ENCODE peak calls at places on chromosomes 2 and 18, in five cellular contexts. U, P, N, R and D are unnamed samples.

GRCh38 chr18:35073186-35074105 is 32.2 kb downstream of the MAPRE2 start:
- DNase-seq in U (no peak), R (peak; percentile 47), P (peak; percentile 68), N (peak; percentile 33), D (peak; percentile 75)

GRCh38 chr2:32484907-32485306 is 128.1 kb downstream of the BIRC6 start:
- DNase-seq in N (peak; percentile 93), U (no peak), R (peak; percentile 97), P (peak; percentile 91), D (peak; percentile 97)

GRCh38 chr18:23719634-23720201 is 30.5 kb downstream of the LAMA3 start:
- DNase-seq in P (peak; percentile 99), R (peak; percentile 98), U (no peak), N (peak; percentile 96), D (peak; percentile 98)

GRCh38 chr18:63253428-63254372 is 65.9 kb downstream of the BCL2 start:
- DNase-seq in U (no peak), P (peak; percentile 45), R (peak; percentile 59), N (peak; percentile 52), D (peak; percentile 71)

GRCh38 chr2:31049264-31049663 is 89.0 kb downstream of the GALNT14 start:
- DNase-seq in P (no peak), N (no peak), U (no peak), R (no peak), D (no peak)

GRCh38 chr2:161681043-161681442 is 56.8 kb downstream of the SLC4A10 start:
- DNase-seq in P (peak; percentile 33), N (peak; percentile 89), R (peak; percentile 38), U (no peak), D (no peak)

GRCh38 chr18:55221577-55221976 is 262.3 kb upstream of the CCDC68 start:
- DNase-seq in P (no peak), R (no peak), N (no peak), U (no peak), D (no peak)

GRCh38 chr2:57453929-57454328 is 592.7 kb upstream of the VRK2 start:
- DNase-seq in U (no peak), R (no peak), N (no peak), P (no peak), D (no peak)

GRCh38 chr2:105797298-105797819 is 52.6 kb downstream of the NCK2 start:
- DNase-seq in R (peak; percentile 67), P (peak; percentile 31), N (peak; percentile 75), U (no peak), D (peak; percentile 83)

GRCh38 chr18:55289048-55289447 is 298.9 kb downstream of the TCF4 start:
- DNase-seq in R (no peak), P (no peak), N (no peak), U (no peak), D (no peak)

GRCh38 chr18:33584845-33585775 is 7.1 kb downstream of the ASXL3 start:
- DNase-seq in P (no peak), U (no peak), N (peak; percentile 35), R (no peak), D (no peak)

GRCh38 chr2:176189666-176190641 is 1.5 kb downstream of the HOXD1 start:
- DNase-seq in P (no peak), R (no peak), N (no peak), U (no peak), D (no peak)

GRCh38 chr2:177254433-177255226 is 9.9 kb downstream of the NFE2L2 start:
- DNase-seq in R (peak; percentile 23), N (no peak), U (peak; percentile 22), P (peak; percentile 44), D (no peak)
- TF ChIP-seq CTCF in R (no peak), N (peak; percentile 49), U (peak; percentile 41), P (peak; percentile 40), D (peak; percentile 45)

DNA sequence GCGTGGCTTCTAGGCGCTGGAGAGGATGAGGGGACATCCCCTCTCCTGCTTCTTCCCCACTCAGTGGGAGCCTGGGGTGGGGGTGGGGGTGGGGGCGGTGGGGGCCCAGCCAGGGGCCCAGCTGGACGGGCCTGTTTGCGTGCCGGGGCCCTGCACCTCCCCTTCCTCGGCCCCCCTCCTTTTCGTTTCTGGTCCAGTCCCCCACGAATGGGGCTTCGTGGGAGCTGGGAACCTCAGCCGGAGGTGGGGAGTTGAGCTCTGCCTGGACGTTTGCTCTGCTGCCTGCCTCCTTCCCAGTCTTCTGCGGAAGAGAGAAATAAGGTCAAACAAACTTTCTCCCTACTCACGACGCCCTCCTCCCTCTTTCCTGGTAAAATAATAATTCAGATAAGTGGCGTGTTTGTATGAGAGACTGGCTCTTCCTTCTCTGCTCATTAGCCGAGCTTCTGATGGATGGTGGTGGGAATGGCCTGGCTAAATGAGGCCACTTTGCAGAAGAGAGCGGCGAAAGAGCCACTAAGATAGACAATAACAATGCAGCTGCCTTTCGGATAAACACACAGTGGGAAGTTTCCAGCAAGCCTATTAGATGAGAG is 782 bp downstream of the MTA3 start:
- DNase-seq in P (peak; percentile 38), N (no peak), R (peak; percentile 32), U (no peak), D (peak; percentile 43)
- TF ChIP-seq CTCF in P (no peak), N (no peak), R (no peak), U (no peak), D (no peak)

GRCh38 chr2:239119346-239120126 is 271.7 kb downstream of the TWIST2 start:
- DNase-seq in N (no peak), R (no peak), P (no peak), U (no peak), D (no peak)
- TF ChIP-seq CTCF in N (no peak), R (no peak), P (no peak), U (no peak), D (no peak)

DNA sequence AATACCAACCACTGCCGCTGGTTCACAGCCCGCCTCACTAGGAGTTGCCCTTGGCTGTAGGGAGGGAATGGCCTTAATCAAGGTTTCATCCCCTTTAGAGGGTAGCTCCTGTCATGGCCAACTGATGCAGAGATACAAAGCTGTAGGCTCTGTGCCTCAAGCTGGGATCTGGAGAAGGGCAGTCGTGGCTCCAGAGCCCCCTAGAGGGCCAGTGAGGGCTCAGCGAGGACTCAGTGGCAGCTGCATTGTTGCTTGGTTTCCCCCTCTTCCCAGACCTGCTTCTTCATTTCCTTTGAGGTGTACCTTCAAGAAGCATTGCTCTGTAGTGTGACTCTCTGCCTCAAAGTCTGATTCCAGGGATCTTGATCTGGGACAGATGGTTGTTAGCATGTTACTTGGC is 302.1 kb downstream of the LPIN1 start:
- DNase-seq in R (no peak), P (no peak), U (peak; percentile 48), N (no peak), D (no peak)
- TF ChIP-seq CTCF in R (peak; percentile 1), P (no peak), U (peak; percentile 74), N (no peak), D (peak; percentile 25)

GRCh38 chr18:49335677-49336076 is 124.8 kb downstream of the DYM start:
- DNase-seq in R (no peak), P (no peak), U (no peak), N (no peak), D (no peak)
- TF ChIP-seq CTCF in R (no peak), P (no peak), U (peak; percentile 13), N (no peak), D (no peak)